ENCODE peak calls at places on chromosomes 11 and 22, in five cellular contexts. F, N, R, P and K are unnamed samples.

GRCh38 chr11:30258679-30259078 is 27.9 kb downstream of the FSHB start:
- DNase-seq in P (no peak), F (no peak), N (no peak), R (no peak), K (no peak)

GRCh38 chr11:2574553-2575535 is 125.0 kb downstream of the KCNQ1OT1 start:
- DNase-seq in F (no peak), R (no peak), N (no peak), P (peak), K (peak)

GRCh38 chr11:132202621-132203020 is 832.2 kb downstream of the NTM start:
- DNase-seq in P (no peak), R (no peak), N (no peak), F (no peak), K (no peak)

GRCh38 chr22:21952586-21953571 is at the start of gene PPM1F:
- DNase-seq in P (peak), F (no peak), N (peak), R (peak), K (peak)

GRCh38 chr11:10454902-10455631 is at the start of gene AMPD3:
- DNase-seq in N (peak), P (no peak), R (no peak), F (no peak), K (no peak)

GRCh38 chr11:94740975-94741707 is 27.0 kb upstream of the AMOTL1 start:
- DNase-seq in P (no peak), F (no peak), R (peak), N (no peak), K (peak)

GRCh38 chr11:122406466-122406865 is 249.1 kb upstream of the UBASH3B start:
- DNase-seq in F (no peak), P (no peak), N (no peak), R (no peak), K (no peak)

GRCh38 chr11:35927730-35928129 is 16.1 kb upstream of the LDLRAD3 start:
- DNase-seq in R (no peak), P (peak), N (no peak), F (no peak), K (peak)

GRCh38 chr11:65492637-65493366 is 6.0 kb upstream of the MALAT1 start:
- DNase-seq in F (no peak), N (no peak), R (no peak), P (peak), K (peak)

GRCh38 chr11:15558513-15559181 is 443.9 kb downstream of the INSC start:
- DNase-seq in P (no peak), N (no peak), F (no peak), R (no peak), K (no peak)

GRCh38 chr11:733072-733471 is 14.2 kb upstream of the TALDO1 start:
- DNase-seq in R (no peak), N (no peak), F (no peak), P (no peak), K (no peak)

GRCh38 chr11:2769779-2770555 is 70.2 kb upstream of the KCNQ1OT1 start:
- DNase-seq in F (no peak), N (no peak), P (peak), R (no peak), K (no peak)

GRCh38 chr22:42855211-42855610 is 1.9 kb downstream of the ARFGAP3 start:
- DNase-seq in N (no peak), F (no peak), R (no peak), P (no peak), K (no peak)

GRCh38 chr22:25656724-25657123 is 85.3 kb upstream of the MYO18B start:
- DNase-seq in F (peak), P (no peak), N (no peak), R (no peak), K (no peak)

GRCh38 chr11:1473011-1473628 is 13.5 kb downstream of the MOB2 start:
- DNase-seq in N (no peak), P (no peak), R (no peak), F (no peak), K (peak)

GRCh38 chr11:3126901-3127691 is 38.0 kb downstream of the OSBPL5 start:
- DNase-seq in F (no peak), R (no peak), N (no peak), P (peak), K (peak)

GRCh38 chr22:42196454-42196853 is 65.8 kb upstream of the CYP2D6 start:
- DNase-seq in F (no peak), P (no peak), N (no peak), R (no peak), K (no peak)

GRCh38 chr22:43446037-43446803 is 34.4 kb downstream of the MPPED1 start:
- DNase-seq in N (no peak), F (no peak), P (no peak), R (no peak), K (no peak)

GRCh38 chr11:1888811-1889526 is 2.7 kb downstream of the PRR33 start:
- DNase-seq in R (peak), N (no peak), P (peak), F (no peak), K (peak)

GRCh38 chr11:15118431-15118830 is 3.7 kb downstream of the INSC start:
- DNase-seq in N (no peak), R (no peak), F (no peak), P (no peak), K (no peak)

GRCh38 chr22:35638408-35638807 is 9.8 kb upstream of the APOL6 start:
- DNase-seq in P (peak), N (no peak), F (no peak), R (no peak), K (peak)

GRCh38 chr11:30344085-30344484 is 21.2 kb downstream of the ARL14EP start:
- DNase-seq in P (no peak), F (peak), N (no peak), R (no peak), K (no peak)

GRCh38 chr11:33553486-33553885 is 147.1 kb downstream of the C11orf91 start:
- DNase-seq in F (no peak), R (no peak), P (no peak), N (no peak), K (no peak)